ENCODE peak calls at places on chromosomes 1 and 21, in four cellular contexts. Q, L, V and P are unnamed samples.

GRCh38 chr1:39499668-39500067 is 8.2 kb downstream of the BMP8A start:
- DNase-seq in Q (no peak), L (no peak), V (no peak), P (no peak)

GRCh38 chr1:32754282-32755097 is 51.9 kb upstream of the SYNC start:
- DNase-seq in Q (peak), L (no peak), V (peak), P (peak)

GRCh38 chr1:221620437-221621384 is 121.2 kb downstream of the DUSP10 start:
- DNase-seq in Q (no peak), L (no peak), V (peak), P (no peak)

GRCh38 chr1:230080834-230081233 is 13.8 kb downstream of the GALNT2 start:
- DNase-seq in Q (no peak), L (no peak), V (no peak), P (no peak)

GRCh38 chr1:33365560-33365997 is 44.7 kb upstream of the A3GALT2 start:
- DNase-seq in Q (no peak), L (peak), V (no peak), P (no peak)

GRCh38 chr1:157399984-157400382 is 152.3 kb downstream of the FCRL5 start:
- DNase-seq in Q (no peak), L (no peak), V (no peak), P (no peak)

GRCh38 chr1:5742032-5742431 is 250.2 kb downstream of the NPHP4 start:
- DNase-seq in Q (no peak), L (peak), V (no peak), P (no peak)

GRCh38 chr1:207848234-207848633 is 62.7 kb downstream of the CD34 start:
- DNase-seq in Q (no peak), L (no peak), V (peak), P (peak)

GRCh38 chr1:116855788-116856187 is 53.9 kb upstream of the PTGFRN start:
- DNase-seq in Q (no peak), L (no peak), V (no peak), P (no peak)

GRCh38 chr1:37998089-37998808 is 7.1 kb downstream of the FHL3 start:
- DNase-seq in Q (no peak), L (no peak), V (no peak), P (peak)

GRCh38 chr1:151920147-151920546 is 10.8 kb upstream of the THEM4 start:
- DNase-seq in Q (no peak), L (no peak), V (no peak), P (no peak)

GRCh38 chr1:206702803-206703202 is 18.1 kb downstream of the MAPKAPK2 start:
- DNase-seq in Q (no peak), L (no peak), V (no peak), P (no peak)

GRCh38 chr1:65232402-65233122 is 76.8 kb upstream of the DNAJC6 start:
- DNase-seq in Q (no peak), L (no peak), V (no peak), P (no peak)

GRCh38 chr1:89657886-89658285 is 25.0 kb downstream of the LRRC8C start:
- DNase-seq in Q (peak), L (no peak), V (no peak), P (no peak)

GRCh38 chr1:147717051-147717705 is 43.2 kb downstream of the GJA5 start:
- DNase-seq in Q (no peak), L (no peak), V (peak), P (peak)

GRCh38 chr1:233295775-233296322 is 324 bp upstream of the PCNX2 start:
- DNase-seq in Q (no peak), L (no peak), V (no peak), P (no peak)

GRCh38 chr21:35559128-35559831 is 501.0 kb downstream of the SETD4 start:
- DNase-seq in Q (no peak), L (no peak), V (no peak), P (no peak)

GRCh38 chr1:62230724-62231123 is 36.1 kb downstream of the L1TD1 start:
- DNase-seq in Q (no peak), L (peak), V (peak), P (peak)

GRCh38 chr1:187942986-187943385 is 1114.2 kb downstream of the PLA2G4A start:
- DNase-seq in Q (no peak), L (no peak), V (no peak), P (no peak)

GRCh38 chr1:47986741-47987140 is 10.4 kb downstream of the TRABD2B start:
- DNase-seq in Q (no peak), L (no peak), V (no peak), P (no peak)

GRCh38 chr21:29145354-29145782 is 14.9 kb downstream of the MAP3K7CL start:
- DNase-seq in Q (no peak), L (peak), V (peak), P (no peak)

GRCh38 chr1:109947582-109948284 is 36.8 kb upstream of the AHCYL1 start:
- DNase-seq in Q (no peak), L (no peak), V (peak), P (no peak)

GRCh38 chr1:164562947-164563346 is 4.0 kb downstream of the PBX1 start:
- DNase-seq in Q (no peak), L (no peak), V (no peak), P (no peak)

GRCh38 chr1:40818264-40818961 is 34.8 kb downstream of the KCNQ4 start:
- DNase-seq in Q (peak), L (no peak), V (no peak), P (peak)

GRCh38 chr1:226962421-226963391 is 22.6 kb downstream of the COQ8A start:
- DNase-seq in Q (no peak), L (no peak), V (no peak), P (no peak)

GRCh38 chr1:200889571-200889970 is 5.1 kb upstream of the INAVA start:
- DNase-seq in Q (peak), L (no peak), V (no peak), P (no peak)

GRCh38 chr1:12537294-12537693 is 80.7 kb downstream of the DHRS3 start:
- DNase-seq in Q (no peak), L (no peak), V (no peak), P (no peak)

GRCh38 chr1:161196521-161197451 is 2.1 kb downstream of the ADAMTS4 start:
- DNase-seq in Q (no peak), L (peak), V (no peak), P (no peak)

GRCh38 chr1:210024996-210025395 is 87.0 kb downstream of the SYT14 start:
- DNase-seq in Q (no peak), L (no peak), V (peak), P (no peak)

GRCh38 chr1:216936779-216937178 is 213.6 kb upstream of the ESRRG start:
- DNase-seq in Q (no peak), L (no peak), V (no peak), P (no peak)

GRCh38 chr1:240284656-240285427 is 193.2 kb downstream of the FMN2 start:
- DNase-seq in Q (no peak), L (no peak), V (no peak), P (peak)